ENCODE peak calls at places on chromosomes 6 and 20, in five cellular contexts. One of them, this sample, is unnamed.

GRCh38 chr6:161696828-161697227 is 423.0 kb upstream of the AGPAT4 start:
- DNase-seq in AG09309: no peak
- DNase-seq in prostate gland: no peak
- DNase-seq in naive thymus-derived CD4-positive, alpha-beta T cell: no peak
- DNase-seq in psoas muscle: no peak
- DNase-seq in this sample: no peak

GRCh38 chr20:9068896-9069663 is at the start of gene PLCB4:
- DNase-seq in AG09309: no peak
- DNase-seq in naive thymus-derived CD4-positive, alpha-beta T cell: no peak
- DNase-seq in psoas muscle: peak
- DNase-seq in prostate gland: peak
- DNase-seq in this sample: no peak

GRCh38 chr6:7673063-7673536 is 52.8 kb upstream of the BMP6 start:
- DNase-seq in AG09309: peak
- DNase-seq in prostate gland: no peak
- DNase-seq in naive thymus-derived CD4-positive, alpha-beta T cell: no peak
- DNase-seq in psoas muscle: peak
- DNase-seq in this sample: no peak

GRCh38 chr6:53300656-53301551 is 47.8 kb downstream of the ELOVL5 start:
- DNase-seq in naive thymus-derived CD4-positive, alpha-beta T cell: no peak
- DNase-seq in AG09309: no peak
- DNase-seq in prostate gland: peak
- DNase-seq in psoas muscle: no peak
- DNase-seq in this sample: peak

GRCh38 chr6:39980839-39981580 is 46.7 kb upstream of the MOCS1 start:
- DNase-seq in AG09309: peak
- DNase-seq in naive thymus-derived CD4-positive, alpha-beta T cell: no peak
- DNase-seq in psoas muscle: no peak
- DNase-seq in prostate gland: peak
- DNase-seq in this sample: peak

GRCh38 chr6:127051571-127052260 is 66.8 kb upstream of the RSPO3 start:
- DNase-seq in psoas muscle: no peak
- DNase-seq in prostate gland: no peak
- DNase-seq in naive thymus-derived CD4-positive, alpha-beta T cell: no peak
- DNase-seq in AG09309: peak
- DNase-seq in this sample: no peak

GRCh38 chr20:31569163-31570020 is 35.7 kb upstream of the ID1 start:
- DNase-seq in prostate gland: no peak
- DNase-seq in psoas muscle: peak
- DNase-seq in naive thymus-derived CD4-positive, alpha-beta T cell: peak
- DNase-seq in AG09309: no peak
- DNase-seq in this sample: no peak

GRCh38 chr6:26739811-26740210 is 80.3 kb upstream of the ZNF322 start:
- DNase-seq in psoas muscle: no peak
- DNase-seq in prostate gland: no peak
- DNase-seq in AG09309: no peak
- DNase-seq in naive thymus-derived CD4-positive, alpha-beta T cell: no peak
- DNase-seq in this sample: no peak

GRCh38 chr20:38201356-38201755 is 36.3 kb upstream of the TGM2 start:
- DNase-seq in AG09309: peak
- DNase-seq in prostate gland: no peak
- DNase-seq in naive thymus-derived CD4-positive, alpha-beta T cell: no peak
- DNase-seq in psoas muscle: peak
- DNase-seq in this sample: no peak

GRCh38 chr6:105105094-105105493 is 74.7 kb downstream of the POPDC3 start:
- DNase-seq in psoas muscle: no peak
- DNase-seq in AG09309: no peak
- DNase-seq in prostate gland: no peak
- DNase-seq in naive thymus-derived CD4-positive, alpha-beta T cell: no peak
- DNase-seq in this sample: no peak

GRCh38 chr6:14732845-14733757 is 512.8 kb upstream of the JARID2 start:
- DNase-seq in prostate gland: no peak
- DNase-seq in naive thymus-derived CD4-positive, alpha-beta T cell: no peak
- DNase-seq in psoas muscle: no peak
- DNase-seq in AG09309: no peak
- DNase-seq in this sample: no peak

GRCh38 chr6:84581494-84582259 is 182.7 kb downstream of the TBX18 start:
- DNase-seq in naive thymus-derived CD4-positive, alpha-beta T cell: no peak
- DNase-seq in prostate gland: no peak
- DNase-seq in AG09309: peak
- DNase-seq in psoas muscle: no peak
- DNase-seq in this sample: peak

GRCh38 chr6:170027111-170028043 is 263.5 kb downstream of the DLL1 start:
- DNase-seq in naive thymus-derived CD4-positive, alpha-beta T cell: no peak
- DNase-seq in AG09309: no peak
- DNase-seq in psoas muscle: no peak
- DNase-seq in prostate gland: no peak
- DNase-seq in this sample: no peak

GRCh38 chr6:26045046-26045938 is 41.9 kb upstream of the HFE start:
- DNase-seq in prostate gland: peak
- DNase-seq in psoas muscle: peak
- DNase-seq in naive thymus-derived CD4-positive, alpha-beta T cell: peak
- DNase-seq in AG09309: peak
- DNase-seq in this sample: no peak

GRCh38 chr6:29656798-29657197 is at the start of gene MOG:
- DNase-seq in naive thymus-derived CD4-positive, alpha-beta T cell: no peak
- DNase-seq in prostate gland: no peak
- DNase-seq in psoas muscle: no peak
- DNase-seq in AG09309: no peak
- DNase-seq in this sample: no peak

GRCh38 chr6:16741112-16742016 is 19.9 kb downstream of the ATXN1 start:
- DNase-seq in psoas muscle: no peak
- DNase-seq in prostate gland: no peak
- DNase-seq in naive thymus-derived CD4-positive, alpha-beta T cell: no peak
- DNase-seq in AG09309: peak
- DNase-seq in this sample: no peak

GRCh38 chr6:146871613-146872465 is 273.1 kb downstream of the ADGB start:
- DNase-seq in naive thymus-derived CD4-positive, alpha-beta T cell: no peak
- DNase-seq in AG09309: peak
- DNase-seq in psoas muscle: no peak
- DNase-seq in prostate gland: no peak
- DNase-seq in this sample: no peak

GRCh38 chr20:5844063-5844681 is 94.0 kb downstream of the SHLD1 start:
- DNase-seq in naive thymus-derived CD4-positive, alpha-beta T cell: no peak
- DNase-seq in AG09309: no peak
- DNase-seq in psoas muscle: no peak
- DNase-seq in prostate gland: no peak
- DNase-seq in this sample: peak

GRCh38 chr6:6661684-6662083 is 73.2 kb downstream of the LY86 start:
- DNase-seq in naive thymus-derived CD4-positive, alpha-beta T cell: no peak
- DNase-seq in prostate gland: no peak
- DNase-seq in psoas muscle: no peak
- DNase-seq in AG09309: no peak
- DNase-seq in this sample: no peak

GRCh38 chr20:49853640-49854039 is 41.0 kb downstream of the SLC9A8 start:
- DNase-seq in psoas muscle: no peak
- DNase-seq in naive thymus-derived CD4-positive, alpha-beta T cell: no peak
- DNase-seq in prostate gland: no peak
- DNase-seq in AG09309: peak
- DNase-seq in this sample: no peak

GRCh38 chr6:4740032-4740431 is 36.2 kb upstream of the CDYL start:
- DNase-seq in prostate gland: no peak
- DNase-seq in AG09309: no peak
- DNase-seq in psoas muscle: no peak
- DNase-seq in naive thymus-derived CD4-positive, alpha-beta T cell: no peak
- DNase-seq in this sample: peak

GRCh38 chr6:157033428-157034140 is 256.4 kb downstream of the ARID1B start:
- DNase-seq in prostate gland: no peak
- DNase-seq in naive thymus-derived CD4-positive, alpha-beta T cell: no peak
- DNase-seq in AG09309: no peak
- DNase-seq in psoas muscle: no peak
- DNase-seq in this sample: no peak

GRCh38 chr6:117666881-117667280 is 8.4 kb upstream of the NUS1 start:
- DNase-seq in prostate gland: no peak
- DNase-seq in naive thymus-derived CD4-positive, alpha-beta T cell: no peak
- DNase-seq in psoas muscle: no peak
- DNase-seq in AG09309: no peak
- DNase-seq in this sample: no peak

GRCh38 chr6:149480502-149481280 is 4.1 kb downstream of the ZC3H12D start:
- DNase-seq in AG09309: no peak
- DNase-seq in prostate gland: no peak
- DNase-seq in psoas muscle: no peak
- DNase-seq in naive thymus-derived CD4-positive, alpha-beta T cell: no peak
- DNase-seq in this sample: no peak

GRCh38 chr6:62716719-62717118 is 430.7 kb upstream of the KHDRBS2 start:
- DNase-seq in naive thymus-derived CD4-positive, alpha-beta T cell: no peak
- DNase-seq in psoas muscle: no peak
- DNase-seq in AG09309: no peak
- DNase-seq in prostate gland: no peak
- DNase-seq in this sample: no peak

GRCh38 chr6:13635948-13636658 is 21.0 kb downstream of the NOL7 start:
- DNase-seq in psoas muscle: no peak
- DNase-seq in AG09309: no peak
- DNase-seq in prostate gland: no peak
- DNase-seq in naive thymus-derived CD4-positive, alpha-beta T cell: no peak
- DNase-seq in this sample: no peak

GRCh38 chr20:43559588-43559987 is 761 bp downstream of the SGK2 start:
- DNase-seq in naive thymus-derived CD4-positive, alpha-beta T cell: no peak
- DNase-seq in prostate gland: no peak
- DNase-seq in psoas muscle: no peak
- DNase-seq in AG09309: no peak
- DNase-seq in this sample: no peak

GRCh38 chr20:43554369-43554768 is 4.5 kb upstream of the SGK2 start:
- DNase-seq in naive thymus-derived CD4-positive, alpha-beta T cell: no peak
- DNase-seq in prostate gland: no peak
- DNase-seq in psoas muscle: no peak
- DNase-seq in AG09309: no peak
- DNase-seq in this sample: no peak

GRCh38 chr20:43559147-43559477 is 285 bp downstream of the SGK2 start:
- DNase-seq in naive thymus-derived CD4-positive, alpha-beta T cell: no peak
- DNase-seq in psoas muscle: no peak
- DNase-seq in prostate gland: no peak
- DNase-seq in AG09309: no peak
- DNase-seq in this sample: no peak

GRCh38 chr20:43560974-43561373 is 2.1 kb downstream of the SGK2 start:
- DNase-seq in prostate gland: no peak
- DNase-seq in psoas muscle: no peak
- DNase-seq in naive thymus-derived CD4-positive, alpha-beta T cell: no peak
- DNase-seq in AG09309: no peak
- DNase-seq in this sample: no peak

GRCh38 chr20:43558412-43559146 is at the start of gene SGK2:
- DNase-seq in prostate gland: no peak
- DNase-seq in psoas muscle: no peak
- DNase-seq in naive thymus-derived CD4-positive, alpha-beta T cell: no peak
- DNase-seq in AG09309: no peak
- DNase-seq in this sample: no peak
- H3K4me3 ChIP-seq in prostate gland: no peak
- H3K4me3 ChIP-seq in psoas muscle: no peak
- H3K4me3 ChIP-seq in naive thymus-derived CD4-positive, alpha-beta T cell: no peak
- H3K4me3 ChIP-seq in AG09309: no peak
- H3K4me3 ChIP-seq in this sample: no peak

GRCh38 chr20:59005523-59006166 is 1.4 kb downstream of the CTSZ start:
- DNase-seq in prostate gland: no peak
- DNase-seq in AG09309: no peak
- DNase-seq in psoas muscle: no peak
- DNase-seq in naive thymus-derived CD4-positive, alpha-beta T cell: no peak
- DNase-seq in this sample: no peak
- H3K4me3 ChIP-seq in prostate gland: peak
- H3K4me3 ChIP-seq in AG09309: peak
- H3K4me3 ChIP-seq in psoas muscle: peak
- H3K4me3 ChIP-seq in naive thymus-derived CD4-positive, alpha-beta T cell: peak
- H3K4me3 ChIP-seq in this sample: no peak

DNA sequence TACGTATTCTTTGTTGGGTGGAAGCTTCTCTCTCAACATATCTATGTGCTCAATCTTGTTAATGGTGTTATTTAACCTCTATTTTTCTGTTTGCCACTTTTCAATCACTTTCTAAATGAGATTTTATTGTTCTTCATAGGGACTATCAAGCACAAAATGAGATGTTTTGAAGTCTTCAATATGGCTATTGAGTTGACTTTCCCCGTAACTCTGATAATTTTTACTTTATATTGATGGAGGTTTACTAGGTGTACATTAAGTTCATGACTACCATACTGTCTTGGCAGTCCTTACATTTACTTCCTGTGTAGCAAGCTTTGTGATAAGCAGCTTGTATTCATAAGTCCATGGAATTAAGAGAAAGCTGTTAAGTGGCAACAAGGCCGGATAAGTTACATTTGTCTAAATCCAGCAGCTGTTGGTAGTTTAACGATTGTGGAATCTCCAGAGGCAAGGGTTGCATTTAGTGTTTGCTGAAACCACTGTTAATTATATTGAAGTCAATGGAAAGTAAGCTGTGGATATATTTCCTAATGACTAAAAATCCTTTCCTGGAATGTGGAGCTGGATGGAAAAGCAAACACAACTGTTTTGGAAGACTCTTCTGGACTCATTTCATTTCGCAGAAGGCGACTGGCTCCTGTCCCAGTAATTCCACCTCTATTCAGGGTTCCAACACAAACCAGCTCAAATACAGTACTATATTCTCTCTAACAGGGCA is 57.3 kb upstream of the SMIM29 start:
- DNase-seq in psoas muscle: no peak
- DNase-seq in prostate gland: no peak
- DNase-seq in AG09309: no peak
- DNase-seq in naive thymus-derived CD4-positive, alpha-beta T cell: no peak
- DNase-seq in this sample: no peak
- H3K4me3 ChIP-seq in psoas muscle: no peak
- H3K4me3 ChIP-seq in prostate gland: no peak
- H3K4me3 ChIP-seq in AG09309: no peak
- H3K4me3 ChIP-seq in naive thymus-derived CD4-positive, alpha-beta T cell: no peak
- H3K4me3 ChIP-seq in this sample: no peak

GRCh38 chr6:135182120-135182992 is 1.2 kb downstream of the MYB start:
- DNase-seq in prostate gland: no peak
- DNase-seq in psoas muscle: peak
- DNase-seq in naive thymus-derived CD4-positive, alpha-beta T cell: peak
- DNase-seq in AG09309: no peak
- DNase-seq in this sample: no peak

GRCh38 chr6:135181333-135182119 is 418 bp downstream of the MYB start:
- DNase-seq in naive thymus-derived CD4-positive, alpha-beta T cell: no peak
- DNase-seq in AG09309: no peak
- DNase-seq in psoas muscle: peak
- DNase-seq in prostate gland: no peak
- DNase-seq in this sample: no peak

GRCh38 chr6:135179920-135180457 is 1.1 kb upstream of the MYB start:
- DNase-seq in prostate gland: no peak
- DNase-seq in AG09309: no peak
- DNase-seq in psoas muscle: no peak
- DNase-seq in naive thymus-derived CD4-positive, alpha-beta T cell: no peak
- DNase-seq in this sample: no peak

GRCh38 chr6:135182993-135183531 is 2.0 kb downstream of the MYB start:
- DNase-seq in AG09309: no peak
- DNase-seq in prostate gland: peak
- DNase-seq in naive thymus-derived CD4-positive, alpha-beta T cell: peak
- DNase-seq in psoas muscle: no peak
- DNase-seq in this sample: peak

GRCh38 chr6:135180458-135181332 is at the start of gene MYB:
- DNase-seq in prostate gland: peak
- DNase-seq in naive thymus-derived CD4-positive, alpha-beta T cell: peak
- DNase-seq in psoas muscle: peak
- DNase-seq in AG09309: no peak
- DNase-seq in this sample: peak
- H3K4me3 ChIP-seq in prostate gland: peak
- H3K4me3 ChIP-seq in naive thymus-derived CD4-positive, alpha-beta T cell: peak
- H3K4me3 ChIP-seq in psoas muscle: peak
- H3K4me3 ChIP-seq in AG09309: peak
- H3K4me3 ChIP-seq in this sample: peak

GRCh38 chr20:41998539-41999341 is 380.6 kb upstream of the CHD6 start:
- DNase-seq in naive thymus-derived CD4-positive, alpha-beta T cell: no peak
- DNase-seq in AG09309: no peak
- DNase-seq in prostate gland: no peak
- DNase-seq in psoas muscle: no peak
- DNase-seq in this sample: no peak
- H3K4me3 ChIP-seq in naive thymus-derived CD4-positive, alpha-beta T cell: no peak
- H3K4me3 ChIP-seq in AG09309: no peak
- H3K4me3 ChIP-seq in prostate gland: no peak
- H3K4me3 ChIP-seq in psoas muscle: no peak
- H3K4me3 ChIP-seq in this sample: no peak

GRCh38 chr6:121652726-121653623 is 217.5 kb downstream of the GJA1 start:
- DNase-seq in psoas muscle: no peak
- DNase-seq in naive thymus-derived CD4-positive, alpha-beta T cell: no peak
- DNase-seq in AG09309: peak
- DNase-seq in prostate gland: peak
- DNase-seq in this sample: no peak
- H3K4me3 ChIP-seq in psoas muscle: no peak
- H3K4me3 ChIP-seq in naive thymus-derived CD4-positive, alpha-beta T cell: no peak
- H3K4me3 ChIP-seq in AG09309: no peak
- H3K4me3 ChIP-seq in prostate gland: no peak
- H3K4me3 ChIP-seq in this sample: no peak